ENCODE peak calls at places on chromosomes 16 and 17, in four cellular contexts. T is stimulated activated CD8-positive, alpha-beta memory T cell treated with anti-CD3 and anti-CD28 coated beads, Interleukin-4, amount 100 ng/mL, for 1 hour; I is hepatocyte; K is stimulated activated CD4-positive, alpha-beta T cell treated with anti-CD3 and anti-CD28 coated beads, Interleukin-15, amount 100 ng/mL, for 24 hours. P is an unnamed sample.

GRCh38 chr16:61900482-61900881 is 135.8 kb downstream of the CDH8 start:
- DNase-seq in I (no peak), T (no peak), K (no peak), P (no peak)

GRCh38 chr16:48220891-48221290 is 23.2 kb upstream of the LONP2 start:
- DNase-seq in K (no peak), T (no peak), I (no peak), P (no peak)

GRCh38 chr17:65013613-65014391 is 42.7 kb downstream of the GNA13 start:
- DNase-seq in T (peak), K (peak), I (peak), P (no peak)

GRCh38 chr17:28315846-28316705 is 2.9 kb upstream of the TMEM97 start:
- DNase-seq in I (no peak), T (no peak), K (no peak), P (no peak)

GRCh38 chr17:30236807-30237206 is 1.3 kb upstream of the SLC6A4 start:
- DNase-seq in K (peak), T (no peak), I (peak), P (no peak)

GRCh38 chr16:23595246-23595950 is 718 bp downstream of the NDUFAB1 start:
- DNase-seq in I (peak), T (no peak), K (no peak), P (no peak)

GRCh38 chr17:30091771-30092170 is 24.8 kb upstream of the NSRP1 start:
- DNase-seq in T (no peak), K (no peak), I (no peak), P (no peak)

GRCh38 chr17:35002876-35003551 is 22.7 kb downstream of the LIG3 start:
- DNase-seq in T (no peak), K (no peak), I (peak), P (no peak)

GRCh38 chr16:48295493-48296281 is 48.3 kb upstream of the ABCC11 start:
- DNase-seq in I (no peak), K (no peak), T (no peak), P (no peak)